ENCODE peak calls at places on chromosomes 3 and 15, in four cellular contexts. One of them, this sample, is unnamed.
A peak's percentile ranks its signal among the peaks of the same experiment; 100 is the strongest.

GRCh38 chr3:190380184-190380583 is 7.8 kb upstream of the CLDN16 start:
- DNase-seq in NCI-H446: no peak
- DNase-seq in AG20443: no peak
- DNase-seq in NCI-H774: no peak
- DNase-seq in this sample: no peak

GRCh38 chr15:64687167-64688085 is 88.0 kb downstream of the RBPMS2 start:
- DNase-seq in NCI-H446: no peak
- DNase-seq in AG20443: no peak
- DNase-seq in NCI-H774: no peak
- DNase-seq in this sample: no peak

GRCh38 chr3:174436367-174436766 is 422.8 kb upstream of the NAALADL2 start:
- DNase-seq in NCI-H446: no peak
- DNase-seq in AG20443: no peak
- DNase-seq in NCI-H774: no peak
- DNase-seq in this sample: no peak

GRCh38 chr3:2096196-2096595 is 2.5 kb upstream of the CNTN4 start:
- DNase-seq in NCI-H446: no peak
- DNase-seq in AG20443: no peak
- DNase-seq in NCI-H774: no peak
- DNase-seq in this sample: no peak

GRCh38 chr15:67521770-67522568 is 1.0 kb downstream of the C15orf61 start:
- DNase-seq in NCI-H446: peak; percentile 4
- DNase-seq in AG20443: peak; percentile 30
- DNase-seq in NCI-H774: no peak
- DNase-seq in this sample: peak; percentile 30

GRCh38 chr3:111737712-111738097 is 121.4 kb upstream of the PHLDB2 start:
- DNase-seq in NCI-H446: no peak
- DNase-seq in AG20443: peak; percentile 73
- DNase-seq in NCI-H774: no peak
- DNase-seq in this sample: peak; percentile 89

GRCh38 chr3:107629556-107629955 is 106.8 kb downstream of the BBX start:
- DNase-seq in NCI-H446: no peak
- DNase-seq in AG20443: no peak
- DNase-seq in NCI-H774: no peak
- DNase-seq in this sample: peak; percentile 17

GRCh38 chr3:122691195-122691594 is 10.6 kb downstream of the PARP14 start:
- DNase-seq in NCI-H446: peak; percentile 43
- DNase-seq in AG20443: no peak
- DNase-seq in NCI-H774: no peak
- DNase-seq in this sample: peak; percentile 68

This sample was measured in HCEC 1CT.